ENCODE peak calls at places on chromosomes 11 and 22, in five cellular contexts. B is activated CD8-positive, alpha-beta T cell treated with anti-CD3 and anti-CD28 coated beads for 36 hours; C is choroid plexus epithelial cell; G is Panc1; O is breast epithelium. I is an unnamed sample.

GRCh38 chr22:41931701-41932269 is 5.2 kb upstream of the TNFRSF13C start:
- DNase-seq in B (no peak), C (no peak), G (no peak), O (no peak), I (no peak)

GRCh38 chr11:101336858-101337257 is 207.2 kb upstream of the PGR start:
- DNase-seq in B (no peak), C (no peak), G (no peak), O (no peak), I (no peak)

GRCh38 chr11:131749100-131749499 is 378.7 kb downstream of the NTM start:
- DNase-seq in B (no peak), C (peak; percentile 89), G (no peak), O (no peak), I (no peak)

GRCh38 chr11:65505434-65506315 is 6.8 kb downstream of the MALAT1 start:
- DNase-seq in B (no peak), C (peak; percentile 62), G (no peak), O (no peak), I (no peak)

GRCh38 chr11:128772814-128773213 is 78.9 kb downstream of the FLI1 start:
- DNase-seq in B (peak; percentile 63), C (no peak), G (no peak), O (no peak), I (no peak)

GRCh38 chr22:36756746-36757607 is 18.9 kb downstream of the IFT27 start:
- DNase-seq in B (no peak), C (no peak), G (no peak), O (no peak), I (no peak)

GRCh38 chr11:111476961-111477360 is 35.2 kb downstream of the BTG4 start:
- DNase-seq in B (no peak), C (no peak), G (no peak), O (no peak), I (no peak)

GRCh38 chr22:48702573-48703264 is 1125.0 kb downstream of the BRD1 start:
- DNase-seq in B (no peak), C (no peak), G (no peak), O (peak; percentile 87), I (no peak)

GRCh38 chr11:71555508-71555907 is 7.3 kb downstream of the KRTAP5-9 start:
- DNase-seq in B (no peak), C (no peak), G (no peak), O (no peak), I (no peak)

GRCh38 chr11:117199061-117199915 is at the start of gene TAGLN:
- DNase-seq in B (no peak), C (peak; percentile 95), G (no peak), O (peak; percentile 96), I (peak; percentile 83)

GRCh38 chr11:117198613-117199012 is 557 bp upstream of the TAGLN start:
- DNase-seq in B (no peak), C (no peak), G (no peak), O (no peak), I (no peak)

GRCh38 chr11:117197006-117197405 is 2.2 kb upstream of the TAGLN start:
- DNase-seq in B (no peak), C (no peak), G (no peak), O (no peak), I (no peak)

GRCh38 chr11:117195761-117196160 is 3.4 kb upstream of the TAGLN start:
- DNase-seq in B (no peak), C (no peak), G (no peak), O (no peak), I (no peak)

GRCh38 chr11:117197516-117198456 is 1.4 kb upstream of the TAGLN start:
- DNase-seq in B (no peak), C (peak; percentile 50), G (no peak), O (peak; percentile 84), I (peak; percentile 60)
- TF ChIP-seq CTCF in B (peak; percentile 18), C (peak; percentile 75), G (no peak), O (peak; percentile 23), I (no peak)

DNA sequence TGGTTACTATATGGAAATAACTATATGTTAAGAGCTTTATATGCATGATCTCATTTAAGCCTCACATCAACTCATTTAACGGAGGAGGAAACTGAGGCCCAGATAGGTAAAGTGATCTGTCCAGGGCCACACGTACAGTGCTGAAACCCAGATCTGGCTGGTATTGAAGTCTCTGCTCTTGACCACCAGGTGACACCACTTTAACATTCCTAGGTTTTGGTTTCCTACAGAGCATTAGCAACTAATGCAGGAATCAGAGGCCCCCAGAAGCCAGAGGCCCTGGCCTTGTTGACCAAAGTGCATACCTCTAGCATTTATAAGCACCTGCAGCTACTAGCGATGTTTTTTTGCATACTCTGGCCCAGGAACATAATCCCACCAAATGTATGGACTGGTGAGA is 12.9 kb upstream of the LIMK2 start:
- DNase-seq in B (no peak), C (peak; percentile 13), G (no peak), O (no peak), I (no peak)
- TF ChIP-seq CTCF in B (no peak), C (peak; percentile 35), G (peak; percentile 24), O (no peak), I (no peak)

GRCh38 chr22:45163417-45164216 is at the start of gene NUP50:
- DNase-seq in B (peak; percentile 96), C (peak; percentile 99), G (peak; percentile 74), O (peak; percentile 89), I (peak; percentile 99)
- TF ChIP-seq CTCF in B (no peak), C (no peak), G (no peak), O (no peak), I (no peak)

DNA sequence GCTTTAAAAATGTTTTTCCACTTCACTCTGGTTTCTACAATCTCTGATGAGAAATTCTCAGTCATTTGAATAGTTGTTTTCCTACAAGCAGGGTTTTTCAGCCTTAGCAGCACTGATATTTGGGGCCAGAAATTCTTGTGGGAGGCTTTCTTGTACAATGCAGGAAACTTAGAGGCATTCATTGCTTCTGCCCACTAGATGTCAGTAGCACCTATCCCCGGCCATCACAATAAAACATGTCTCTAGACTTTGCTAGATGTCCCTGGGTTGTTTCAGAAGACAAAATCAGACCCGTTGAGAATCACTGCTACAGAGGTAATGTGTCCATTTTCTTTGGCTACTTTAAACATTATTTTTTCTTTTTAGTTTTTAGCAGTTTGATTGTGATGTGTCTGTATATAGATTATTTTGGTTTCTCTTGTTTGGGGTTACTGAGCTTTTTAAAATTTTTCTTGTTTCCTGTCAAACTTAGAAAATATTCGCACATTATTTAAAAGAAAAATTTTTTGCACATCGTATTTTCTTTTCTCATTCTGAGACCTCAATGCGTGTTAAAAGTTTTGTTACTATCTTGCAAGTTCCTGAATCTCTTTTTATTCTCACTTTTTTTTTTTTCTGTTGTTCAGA is 60.8 kb upstream of the CCDC179 start:
- DNase-seq in B (peak; percentile 30), C (peak; percentile 86), G (peak; percentile 32), O (no peak), I (no peak)
- TF ChIP-seq CTCF in B (peak; percentile 60), C (peak; percentile 92), G (peak; percentile 83), O (no peak), I (peak; percentile 32)

I was measured in mesothelial cell of epicardium.